ENCODE peak calls at places on chromosomes 2 and 18, in six cellular contexts. One of them, this sample, is unnamed. For H3K36me3 and H3K4me1, the result is how much of the 10 kb centered on the place peaks cover.

GRCh38 chr2:190782264-190782663 is 98.4 kb upstream of the GLS start:
- DNase-seq in stomach: no peak
- DNase-seq in GM23338: no peak
- DNase-seq in OCI-LY7: no peak
- DNase-seq in tibial artery: no peak
- DNase-seq in IMR-90: no peak
- DNase-seq in this sample: no peak

GRCh38 chr2:236177967-236178909 is 10.1 kb upstream of the GBX2 start:
- DNase-seq in stomach: peak
- DNase-seq in GM23338: peak
- DNase-seq in OCI-LY7: no peak
- DNase-seq in tibial artery: peak
- DNase-seq in IMR-90: peak
- DNase-seq in this sample: no peak

GRCh38 chr2:880201-880970 is 70.3 kb upstream of the SNTG2 start:
- DNase-seq in stomach: no peak
- DNase-seq in GM23338: no peak
- DNase-seq in OCI-LY7: no peak
- DNase-seq in tibial artery: no peak
- DNase-seq in IMR-90: no peak
- DNase-seq in this sample: no peak

GRCh38 chr2:54665436-54665856 is 58.0 kb upstream of the EML6 start:
- DNase-seq in stomach: peak
- DNase-seq in GM23338: peak
- DNase-seq in OCI-LY7: peak
- DNase-seq in tibial artery: no peak
- DNase-seq in IMR-90: peak
- DNase-seq in this sample: no peak

GRCh38 chr2:63055510-63056308 is 5.1 kb downstream of the OTX1 start:
- DNase-seq in stomach: no peak
- DNase-seq in GM23338: peak
- DNase-seq in OCI-LY7: no peak
- DNase-seq in tibial artery: peak
- DNase-seq in IMR-90: no peak
- DNase-seq in this sample: no peak

GRCh38 chr2:50065845-50066244 is 911.5 kb upstream of the FSHR start:
- DNase-seq in stomach: no peak
- DNase-seq in GM23338: no peak
- DNase-seq in OCI-LY7: no peak
- DNase-seq in tibial artery: no peak
- DNase-seq in IMR-90: no peak
- DNase-seq in this sample: no peak

GRCh38 chr2:197889041-197889440 is 84.6 kb downstream of the PLCL1 start:
- DNase-seq in stomach: no peak
- DNase-seq in GM23338: peak
- DNase-seq in OCI-LY7: peak
- DNase-seq in tibial artery: no peak
- DNase-seq in IMR-90: peak
- DNase-seq in this sample: no peak

GRCh38 chr2:47043142-47043890 is 111.8 kb downstream of the STPG4 start:
- DNase-seq in stomach: no peak
- DNase-seq in GM23338: peak
- DNase-seq in OCI-LY7: no peak
- DNase-seq in tibial artery: peak
- DNase-seq in IMR-90: peak
- DNase-seq in this sample: no peak

GRCh38 chr18:46632401-46633089 is 24.5 kb downstream of the LOXHD1 start:
- DNase-seq in stomach: no peak
- DNase-seq in GM23338: no peak
- DNase-seq in OCI-LY7: no peak
- DNase-seq in tibial artery: no peak
- DNase-seq in IMR-90: peak
- DNase-seq in this sample: no peak

GRCh38 chr18:51110073-51110797 is 80.2 kb downstream of the SMAD4 start:
- DNase-seq in stomach: peak
- DNase-seq in GM23338: peak
- DNase-seq in OCI-LY7: peak
- DNase-seq in tibial artery: no peak
- DNase-seq in IMR-90: peak
- DNase-seq in this sample: peak

GRCh38 chr2:100188326-100188725 is 45.9 kb upstream of the AFF3 start:
- DNase-seq in stomach: no peak
- DNase-seq in GM23338: no peak
- DNase-seq in OCI-LY7: no peak
- DNase-seq in tibial artery: no peak
- DNase-seq in IMR-90: no peak
- DNase-seq in this sample: no peak

GRCh38 chr2:139353874-139354273 is 573.7 kb upstream of the NXPH2 start:
- DNase-seq in stomach: no peak
- DNase-seq in GM23338: peak
- DNase-seq in OCI-LY7: no peak
- DNase-seq in tibial artery: no peak
- DNase-seq in IMR-90: no peak
- DNase-seq in this sample: no peak

GRCh38 chr18:55858661-55859111 is 270.7 kb upstream of the TCF4 start:
- DNase-seq in stomach: no peak
- DNase-seq in GM23338: no peak
- DNase-seq in OCI-LY7: no peak
- DNase-seq in tibial artery: no peak
- DNase-seq in IMR-90: no peak
- DNase-seq in this sample: no peak

GRCh38 chr2:64987963-64988419 is 1.2 kb upstream of the SLC1A4 start:
- DNase-seq in stomach: no peak
- DNase-seq in GM23338: peak
- DNase-seq in OCI-LY7: no peak
- DNase-seq in tibial artery: no peak
- DNase-seq in IMR-90: peak
- DNase-seq in this sample: no peak

GRCh38 chr2:128178650-128179460 is 87.9 kb downstream of the UGGT1 start:
- DNase-seq in stomach: peak
- DNase-seq in GM23338: peak
- DNase-seq in OCI-LY7: peak
- DNase-seq in tibial artery: no peak
- DNase-seq in IMR-90: peak
- DNase-seq in this sample: no peak

GRCh38 chr2:128179461-128179755 is 88.4 kb downstream of the UGGT1 start:
- DNase-seq in stomach: no peak
- DNase-seq in GM23338: no peak
- DNase-seq in OCI-LY7: no peak
- DNase-seq in tibial artery: no peak
- DNase-seq in IMR-90: no peak
- DNase-seq in this sample: no peak

GRCh38 chr2:128178144-128178649 is 87.2 kb downstream of the UGGT1 start:
- DNase-seq in stomach: no peak
- DNase-seq in GM23338: no peak
- DNase-seq in OCI-LY7: no peak
- DNase-seq in tibial artery: no peak
- DNase-seq in IMR-90: no peak
- DNase-seq in this sample: no peak

GRCh38 chr2:128177315-128177714 is 86.3 kb downstream of the UGGT1 start:
- DNase-seq in stomach: no peak
- DNase-seq in GM23338: no peak
- DNase-seq in OCI-LY7: no peak
- DNase-seq in tibial artery: no peak
- DNase-seq in IMR-90: no peak
- DNase-seq in this sample: no peak

DNA sequence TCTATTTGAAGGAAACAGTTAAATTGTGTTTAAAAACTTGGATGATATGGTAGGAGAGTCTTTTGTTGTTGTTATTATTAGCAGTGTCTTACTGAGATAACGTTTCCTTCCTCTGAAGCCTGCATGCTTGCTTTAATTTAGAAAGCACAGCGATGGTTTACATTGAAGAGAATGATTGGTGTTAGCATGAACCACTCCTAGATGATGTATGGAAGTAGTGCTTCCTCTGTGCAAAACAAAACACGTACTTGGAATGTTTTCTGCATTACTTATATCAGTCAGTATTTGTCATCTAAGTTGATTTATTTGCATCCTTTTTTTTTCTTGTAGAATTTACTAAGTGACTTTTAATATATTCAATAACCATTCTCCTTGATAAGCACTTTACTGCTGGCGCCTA is 89.0 kb downstream of the UGGT1 start:
- DNase-seq in stomach: no peak
- DNase-seq in GM23338: no peak
- DNase-seq in OCI-LY7: no peak
- DNase-seq in tibial artery: no peak
- DNase-seq in IMR-90: peak
- DNase-seq in this sample: no peak
- H3K36me3 ChIP-seq in stomach: half or more
- H3K36me3 ChIP-seq in GM23338: half or more
- H3K36me3 ChIP-seq in OCI-LY7: half or more
- H3K36me3 ChIP-seq in tibial artery: half or more
- H3K36me3 ChIP-seq in IMR-90: under half
- H3K36me3 ChIP-seq in this sample: under half

DNA sequence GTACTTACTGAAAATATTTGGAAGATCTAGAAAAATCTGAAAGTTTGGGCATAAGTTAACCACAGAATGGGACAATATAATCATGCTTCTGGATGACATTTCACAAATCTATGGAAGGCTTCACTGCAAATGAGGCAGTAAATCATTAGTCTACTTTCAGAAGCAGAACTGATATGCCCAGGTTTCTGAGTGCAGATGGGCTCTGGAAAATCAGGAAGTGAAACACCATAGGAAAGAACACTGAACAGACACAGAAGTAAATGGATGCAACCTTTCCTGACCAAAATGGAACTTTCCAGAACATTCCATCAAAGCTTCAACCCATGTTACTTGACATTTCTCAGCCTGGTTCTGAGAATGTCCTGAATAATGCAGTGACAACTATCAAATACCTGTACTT is 55.1 kb downstream of the KCNG3 start:
- DNase-seq in stomach: no peak
- DNase-seq in GM23338: no peak
- DNase-seq in OCI-LY7: no peak
- DNase-seq in tibial artery: no peak
- DNase-seq in IMR-90: no peak
- DNase-seq in this sample: no peak
- H3K4me1 ChIP-seq in stomach: under half
- H3K4me1 ChIP-seq in GM23338: under half
- H3K4me1 ChIP-seq in OCI-LY7: under half
- H3K4me1 ChIP-seq in tibial artery: under half
- H3K4me1 ChIP-seq in IMR-90: under half
- H3K4me1 ChIP-seq in this sample: under half

DNA sequence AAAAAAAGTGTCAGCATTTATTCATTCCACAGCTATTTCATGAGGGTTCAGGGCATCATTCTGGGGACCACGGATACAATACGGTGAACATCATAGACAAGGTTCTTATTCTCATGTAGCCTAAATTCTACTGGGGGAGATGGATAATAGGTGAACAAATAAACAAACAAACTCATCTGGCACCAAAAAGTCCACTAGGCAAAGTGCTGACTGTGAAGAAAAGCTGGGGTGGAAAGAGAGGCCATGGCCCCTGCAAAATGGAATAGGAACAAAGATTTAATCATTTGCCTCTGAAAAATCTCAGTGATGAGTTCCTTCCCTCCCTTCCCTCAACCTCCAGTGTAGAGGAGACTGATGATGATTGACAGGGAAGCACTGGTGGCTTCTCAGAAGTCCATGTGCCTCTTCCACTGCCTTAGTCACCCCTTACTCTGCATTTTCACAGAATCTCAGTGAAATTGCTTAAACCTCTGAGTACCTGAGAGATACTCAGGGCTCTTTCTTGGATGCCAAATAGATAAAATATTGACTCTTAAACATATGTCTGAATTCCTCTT is 69.3 kb upstream of the IL1R1 start:
- DNase-seq in stomach: no peak
- DNase-seq in GM23338: no peak
- DNase-seq in OCI-LY7: no peak
- DNase-seq in tibial artery: no peak
- DNase-seq in IMR-90: no peak
- DNase-seq in this sample: no peak
- H3K27ac ChIP-seq in stomach: no peak
- H3K27ac ChIP-seq in GM23338: no peak
- H3K27ac ChIP-seq in OCI-LY7: no peak
- H3K27ac ChIP-seq in tibial artery: no peak
- H3K27ac ChIP-seq in IMR-90: peak
- H3K27ac ChIP-seq in this sample: no peak

DNA sequence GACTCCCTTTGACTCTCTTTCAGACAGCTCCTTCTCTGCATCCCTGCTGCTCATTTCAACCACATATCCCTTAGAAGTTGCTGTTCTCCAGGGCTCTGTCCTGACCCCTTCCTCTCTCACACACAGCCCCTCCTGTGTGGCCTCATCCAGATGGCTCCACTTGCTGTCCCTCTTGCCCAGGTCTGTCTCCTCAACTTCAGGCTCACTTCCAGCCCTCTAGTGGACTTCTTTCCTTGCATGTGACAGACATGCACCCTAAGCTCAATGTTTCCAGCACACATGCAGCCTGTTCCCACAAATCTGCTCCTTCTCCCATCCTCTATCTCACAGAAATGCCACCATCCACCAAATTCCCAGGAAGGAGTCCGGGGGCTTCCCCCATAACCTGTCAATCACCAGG is 9.0 kb upstream of the MRPL19 start:
- DNase-seq in stomach: no peak
- DNase-seq in GM23338: no peak
- DNase-seq in OCI-LY7: no peak
- DNase-seq in tibial artery: no peak
- DNase-seq in IMR-90: no peak
- DNase-seq in this sample: no peak
- H3K36me3 ChIP-seq in stomach: under half
- H3K36me3 ChIP-seq in GM23338: under half
- H3K36me3 ChIP-seq in OCI-LY7: under half
- H3K36me3 ChIP-seq in tibial artery: under half
- H3K36me3 ChIP-seq in IMR-90: under half
- H3K36me3 ChIP-seq in this sample: under half

This sample was measured in left lung.